ENCODE peak calls at places on chromosomes 11 and 22, in nine cellular contexts. N is Calu3; L is spleen; H is neural crest cell; P is neural progenitor cell; F is CD4-positive, alpha-beta T cell; Z is MCF 10A; J is A673; V is tibial artery. T is an unnamed sample.

GRCh38 chr11:34655335-34656008 is 34.6 kb downstream of the EHF start:
- DNase-seq in N (no peak), L (no peak), H (no peak), P (no peak), F (no peak), Z (peak), J (no peak), V (no peak), T (no peak)

GRCh38 chr11:61120865-61121831 is 18.9 kb downstream of the CD5 start:
- DNase-seq in N (no peak), L (no peak), H (no peak), P (no peak), F (peak), Z (peak), J (peak), V (no peak), T (no peak)

GRCh38 chr11:126172596-126173038 is 38.8 kb downstream of the RPUSD4 start:
- DNase-seq in N (no peak), L (peak), H (no peak), P (no peak), F (no peak), Z (no peak), J (peak), V (no peak), T (no peak)

GRCh38 chr11:122690292-122690691 is 34.8 kb downstream of the UBASH3B start:
- DNase-seq in N (no peak), L (no peak), H (no peak), P (no peak), F (no peak), Z (no peak), J (no peak), V (no peak), T (no peak)

GRCh38 chr11:35404397-35404775 is 15.0 kb downstream of the SLC1A2 start:
- DNase-seq in N (peak), L (no peak), H (peak), P (peak), F (no peak), Z (peak), J (peak), V (no peak), T (no peak)

GRCh38 chr11:19183641-19184040 is 18.1 kb downstream of the CSRP3 start:
- DNase-seq in N (no peak), L (no peak), H (no peak), P (no peak), F (no peak), Z (no peak), J (peak), V (no peak), T (no peak)

GRCh38 chr11:33622231-33622630 is 78.4 kb downstream of the C11orf91 start:
- DNase-seq in N (no peak), L (no peak), H (no peak), P (no peak), F (no peak), Z (no peak), J (no peak), V (no peak), T (no peak)

GRCh38 chr22:25282671-25283561 is 63.5 kb downstream of the CRYBB2 start:
- DNase-seq in N (no peak), L (no peak), H (peak), P (peak), F (no peak), Z (no peak), J (no peak), V (no peak), T (no peak)

GRCh38 chr11:75320643-75321042 is 30.8 kb downstream of the ARRB1 start:
- DNase-seq in N (no peak), L (no peak), H (no peak), P (no peak), F (no peak), Z (no peak), J (no peak), V (no peak), T (no peak)

GRCh38 chr22:41910599-41911291 is 4.1 kb downstream of the SHISA8 start:
- DNase-seq in N (no peak), L (no peak), H (no peak), P (peak), F (no peak), Z (peak), J (no peak), V (no peak), T (no peak)

GRCh38 chr11:74677131-74677530 is 54.1 kb downstream of the CHRDL2 start:
- DNase-seq in N (no peak), L (peak), H (no peak), P (no peak), F (no peak), Z (no peak), J (no peak), V (no peak), T (no peak)

GRCh38 chr11:117220568-117220967 is 11.3 kb downstream of the PCSK7 start:
- DNase-seq in N (no peak), L (no peak), H (no peak), P (no peak), F (no peak), Z (no peak), J (no peak), V (peak), T (no peak)

DNA sequence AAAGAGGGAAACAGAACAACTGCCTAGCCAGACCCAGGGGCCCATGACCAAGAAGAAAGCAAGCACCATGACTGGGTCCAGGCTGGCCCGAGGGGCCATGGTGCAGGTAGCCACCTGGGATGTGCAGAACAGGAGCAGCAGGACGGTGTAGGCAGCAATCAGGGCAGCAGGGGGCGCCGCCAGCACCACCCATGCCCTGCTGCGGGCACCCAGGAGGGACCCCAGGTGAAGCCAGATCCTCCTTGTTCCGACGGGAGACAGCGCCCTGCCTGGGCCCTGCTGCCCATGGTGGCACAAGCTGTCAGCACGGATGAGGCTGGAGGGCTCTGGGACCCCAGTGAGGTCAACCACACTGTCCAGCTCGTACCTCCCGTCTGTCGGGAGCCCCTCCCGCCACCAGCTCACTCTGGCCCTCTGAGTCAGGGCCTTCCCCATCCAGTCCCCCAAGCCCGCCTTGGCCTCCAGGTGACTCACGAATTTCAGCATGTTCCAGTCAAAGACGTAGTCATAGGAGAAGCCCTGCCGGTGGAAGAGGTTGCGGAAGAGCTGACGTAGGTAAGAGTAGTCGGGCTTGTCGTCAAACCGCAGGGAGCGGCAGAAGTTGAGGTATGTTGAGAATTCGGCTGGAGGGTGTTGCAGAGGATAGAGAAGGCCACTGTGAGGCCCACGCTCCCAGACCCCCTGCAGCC is 18.8 kb downstream of the CSNK1E start:
- DNase-seq in N (peak), L (peak), H (no peak), P (peak), F (peak), Z (peak), J (no peak), V (no peak), T (peak)
- TF ChIP-seq CTCF in N (peak), L (peak), H (peak), P (peak), F (peak), Z (peak), J (peak), V (no peak), T (no peak)

DNA sequence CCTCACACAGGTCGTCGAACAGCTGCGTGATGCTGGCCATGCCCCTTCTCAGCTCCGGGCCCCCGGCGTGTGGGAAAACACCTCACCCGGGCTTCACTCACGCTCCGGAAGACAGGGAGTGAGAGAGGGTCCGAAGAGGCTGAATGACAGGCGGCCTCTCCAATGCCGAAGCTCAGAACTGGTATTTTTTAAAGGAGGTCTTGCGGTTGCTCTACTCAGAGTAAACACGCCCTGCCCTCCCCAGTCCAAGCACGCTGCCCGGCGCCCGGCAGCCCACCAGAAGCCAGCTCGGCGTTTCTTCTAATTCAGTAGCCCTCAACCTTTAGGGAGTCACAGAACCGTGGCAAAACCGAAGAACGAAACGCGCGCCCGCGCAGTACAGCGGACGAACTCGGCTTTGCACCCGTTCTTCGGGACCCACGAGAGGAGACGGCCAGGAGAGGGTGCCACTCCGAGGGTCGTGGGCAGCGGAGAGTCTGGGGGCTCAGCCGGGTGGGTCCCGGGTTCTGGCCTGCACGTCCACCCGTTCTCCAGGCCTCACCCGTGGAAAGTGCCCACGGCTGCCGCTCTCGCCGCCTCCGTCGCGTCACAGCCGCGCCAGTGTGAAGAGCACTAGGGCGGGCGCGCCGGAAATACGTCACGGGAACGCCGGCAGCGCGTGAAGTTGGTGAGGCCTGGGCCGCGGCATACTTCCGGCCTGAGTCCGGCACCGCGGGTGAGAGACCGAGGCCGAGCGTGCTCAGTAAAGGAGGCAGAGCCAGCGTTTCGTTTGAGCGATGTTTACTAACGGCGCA is at the start of gene TUBGCP6:
- DNase-seq in N (peak), L (peak), H (peak), P (peak), F (peak), Z (peak), J (peak), V (peak), T (peak)
- TF ChIP-seq CTCF in N (peak), L (peak), H (peak), P (peak), F (peak), Z (no peak), J (peak), V (peak), T (no peak)

GRCh38 chr22:37643225-37643847 is 3.9 kb downstream of the SH3BP1 start:
- DNase-seq in N (peak), L (peak), H (peak), P (peak), F (peak), Z (peak), J (peak), V (peak), T (peak)
- TF ChIP-seq CTCF in N (peak), L (peak), H (peak), P (peak), F (peak), Z (peak), J (peak), V (peak), T (peak)

GRCh38 chr11:10856689-10857603 is 907 bp downstream of the ZBED5 start:
- DNase-seq in N (peak), L (no peak), H (peak), P (peak), F (no peak), Z (peak), J (peak), V (peak), T (no peak)

GRCh38 chr11:10861047-10861446 is 3.2 kb upstream of the ZBED5 start:
- DNase-seq in N (no peak), L (no peak), H (no peak), P (no peak), F (no peak), Z (no peak), J (no peak), V (no peak), T (no peak)

GRCh38 chr11:10857604-10858504 is at the start of gene ZBED5:
- DNase-seq in N (peak), L (peak), H (peak), P (peak), F (peak), Z (peak), J (peak), V (peak), T (peak)

GRCh38 chr11:10861799-10862198 is 3.9 kb upstream of the ZBED5 start:
- DNase-seq in N (no peak), L (no peak), H (no peak), P (no peak), F (no peak), Z (no peak), J (no peak), V (no peak), T (no peak)

GRCh38 chr11:10858505-10859360 is 880 bp upstream of the ZBED5 start:
- DNase-seq in N (peak), L (peak), H (peak), P (peak), F (peak), Z (no peak), J (peak), V (peak), T (peak)
- TF ChIP-seq CTCF in N (no peak), L (no peak), H (no peak), P (no peak), F (no peak), Z (no peak), J (no peak), V (no peak), T (no peak)

GRCh38 chr11:11899401-11899800 is 57.6 kb downstream of the USP47 start:
- DNase-seq in N (no peak), L (no peak), H (no peak), P (no peak), F (no peak), Z (peak), J (no peak), V (no peak), T (no peak)

GRCh38 chr11:11894486-11894885 is 52.7 kb downstream of the USP47 start:
- DNase-seq in N (no peak), L (no peak), H (no peak), P (no peak), F (no peak), Z (no peak), J (peak), V (no peak), T (no peak)

GRCh38 chr11:11898648-11899047 is 56.9 kb downstream of the USP47 start:
- DNase-seq in N (no peak), L (no peak), H (no peak), P (no peak), F (no peak), Z (no peak), J (no peak), V (no peak), T (no peak)

DNA sequence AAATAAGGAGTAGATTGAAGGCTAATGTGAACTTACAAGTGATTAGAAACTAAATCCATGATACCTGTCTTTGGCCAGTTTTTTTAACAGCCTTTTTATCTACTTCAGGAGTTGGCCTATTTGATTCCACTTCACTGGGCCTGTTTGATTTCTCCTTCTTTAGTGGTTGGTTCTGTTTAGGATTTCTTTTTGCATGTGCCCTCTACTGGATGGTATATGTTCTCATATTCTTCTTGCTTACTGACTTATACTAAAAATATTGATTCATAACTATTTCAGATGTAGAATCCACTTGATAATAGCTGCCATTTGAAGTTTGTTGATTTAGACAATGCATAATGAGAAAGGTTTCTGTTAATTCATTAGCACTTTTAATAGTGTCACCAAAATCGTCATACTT is 53.9 kb downstream of the USP47 start:
- DNase-seq in N (no peak), L (no peak), H (no peak), P (no peak), F (no peak), Z (no peak), J (peak), V (no peak), T (no peak)
- TF ChIP-seq CTCF in N (peak), L (no peak), H (no peak), P (no peak), F (no peak), Z (peak), J (peak), V (peak), T (no peak)

GRCh38 chr11:124758355-124759267 is 3.5 kb downstream of the ESAM start:
- DNase-seq in N (peak), L (peak), H (peak), P (peak), F (peak), Z (peak), J (peak), V (peak), T (no peak)
- TF ChIP-seq CTCF in N (peak), L (peak), H (peak), P (peak), F (peak), Z (peak), J (peak), V (peak), T (peak)

GRCh38 chr11:5362017-5362625 is 10.8 kb downstream of the OR51B6 start:
- DNase-seq in N (no peak), L (no peak), H (no peak), P (no peak), F (no peak), Z (no peak), J (no peak), V (no peak), T (no peak)
- TF ChIP-seq CTCF in N (no peak), L (no peak), H (no peak), P (no peak), F (no peak), Z (no peak), J (no peak), V (no peak), T (no peak)